ENCODE peak calls at places on chromosomes 1 and 21, in six cellular contexts. F, Z, N, W, H and D are unnamed samples.

GRCh38 chr1:160169553-160170399 is 18.4 kb downstream of the ATP1A4 start:
- DNase-seq in Z (peak; percentile 71), H (peak; percentile 86), W (no peak), F (no peak), N (no peak), D (peak; percentile 75)

GRCh38 chr1:67441183-67441582 is 11.0 kb upstream of the SERBP1 start:
- DNase-seq in W (peak; percentile 17), N (no peak), H (no peak), F (no peak), Z (no peak), D (no peak)

GRCh38 chr1:221419513-221420088 is 322.3 kb downstream of the DUSP10 start:
- DNase-seq in H (no peak), W (no peak), Z (no peak), N (no peak), F (no peak), D (no peak)

GRCh38 chr1:152188673-152189591 is 29.9 kb upstream of the RPTN start:
- DNase-seq in N (no peak), H (no peak), Z (no peak), W (peak; percentile 11), F (peak; percentile 58), D (peak; percentile 63)

GRCh38 chr1:160437432-160438319 is 37.3 kb downstream of the VANGL2 start:
- DNase-seq in N (no peak), F (no peak), H (no peak), W (no peak), Z (peak; percentile 62), D (no peak)

GRCh38 chr1:66282885-66283284 is 251.1 kb upstream of the SGIP1 start:
- DNase-seq in F (no peak), W (no peak), N (no peak), Z (no peak), H (no peak), D (no peak)

GRCh38 chr1:195715652-195716051 is 892.6 kb downstream of the KCNT2 start:
- DNase-seq in N (no peak), W (no peak), H (no peak), F (no peak), Z (no peak), D (no peak)

GRCh38 chr21:23402929-23403520 is 2204.3 kb downstream of the MRPL39 start:
- DNase-seq in H (no peak), N (no peak), Z (no peak), F (no peak), W (no peak), D (no peak)

GRCh38 chr1:196669051-196669450 is 17.2 kb downstream of the CFH start:
- DNase-seq in Z (no peak), N (no peak), F (no peak), W (no peak), H (no peak), D (no peak)

GRCh38 chr1:245436407-245436806 is 281.6 kb downstream of the KIF26B start:
- DNase-seq in Z (no peak), F (no peak), H (no peak), W (no peak), N (no peak), D (no peak)

GRCh38 chr1:67838180-67838912 is 5.1 kb upstream of the GNG12 start:
- DNase-seq in F (no peak), W (no peak), Z (no peak), N (no peak), H (no peak), D (no peak)

GRCh38 chr1:154429118-154429517 is 24.0 kb downstream of the IL6R start:
- DNase-seq in F (no peak), H (no peak), N (no peak), W (no peak), Z (no peak), D (no peak)

GRCh38 chr21:20451051-20451450 is 547.2 kb upstream of the NCAM2 start:
- DNase-seq in N (no peak), F (no peak), Z (no peak), W (no peak), H (no peak), D (no peak)

GRCh38 chr1:17768651-17769241 is 13.6 kb downstream of the ACTL8 start:
- DNase-seq in H (no peak), F (no peak), Z (no peak), W (no peak), N (no peak), D (no peak)

GRCh38 chr1:52970149-52970548 is 43.1 kb downstream of the SCP2 start:
- DNase-seq in N (no peak), H (no peak), F (no peak), W (peak; percentile 44), Z (no peak), D (peak; percentile 38)

GRCh38 chr1:5897281-5897680 is 94.9 kb downstream of the NPHP4 start:
- DNase-seq in Z (no peak), N (no peak), H (peak; percentile 23), W (no peak), F (no peak), D (peak; percentile 33)

GRCh38 chr1:14190508-14190907 is 408.0 kb upstream of the KAZN start:
- DNase-seq in F (no peak), Z (no peak), H (peak; percentile 1), W (no peak), N (no peak), D (no peak)

GRCh38 chr21:28100366-28100765 is 892.3 kb downstream of the LTN1 start:
- DNase-seq in H (no peak), Z (no peak), W (no peak), F (no peak), N (no peak), D (no peak)

GRCh38 chr1:248863011-248863881 is 4.4 kb upstream of the ZNF692 start:
- DNase-seq in Z (no peak), W (peak; percentile 62), F (peak; percentile 67), N (no peak), H (no peak), D (peak; percentile 77)

GRCh38 chr1:61450454-61451213 is 274.3 kb downstream of the TM2D1 start:
- DNase-seq in W (peak; percentile 65), F (no peak), Z (no peak), H (no peak), N (no peak), D (no peak)

GRCh38 chr1:204417231-204417997 is 5.8 kb upstream of the PPP1R15B start:
- DNase-seq in Z (no peak), F (peak; percentile 76), W (peak; percentile 74), N (peak; percentile 83), H (no peak), D (no peak)

GRCh38 chr1:100700586-100700985 is 19.0 kb upstream of the VCAM1 start:
- DNase-seq in W (no peak), H (no peak), N (no peak), F (no peak), Z (no peak), D (no peak)

GRCh38 chr1:152786077-152786476 is at the start of gene LCE1E:
- DNase-seq in F (no peak), H (no peak), W (no peak), Z (no peak), N (no peak), D (no peak)

GRCh38 chr21:17461014-17461413 is 51.8 kb upstream of the CXADR start:
- DNase-seq in Z (no peak), H (no peak), N (no peak), W (no peak), F (no peak), D (no peak)

DNA sequence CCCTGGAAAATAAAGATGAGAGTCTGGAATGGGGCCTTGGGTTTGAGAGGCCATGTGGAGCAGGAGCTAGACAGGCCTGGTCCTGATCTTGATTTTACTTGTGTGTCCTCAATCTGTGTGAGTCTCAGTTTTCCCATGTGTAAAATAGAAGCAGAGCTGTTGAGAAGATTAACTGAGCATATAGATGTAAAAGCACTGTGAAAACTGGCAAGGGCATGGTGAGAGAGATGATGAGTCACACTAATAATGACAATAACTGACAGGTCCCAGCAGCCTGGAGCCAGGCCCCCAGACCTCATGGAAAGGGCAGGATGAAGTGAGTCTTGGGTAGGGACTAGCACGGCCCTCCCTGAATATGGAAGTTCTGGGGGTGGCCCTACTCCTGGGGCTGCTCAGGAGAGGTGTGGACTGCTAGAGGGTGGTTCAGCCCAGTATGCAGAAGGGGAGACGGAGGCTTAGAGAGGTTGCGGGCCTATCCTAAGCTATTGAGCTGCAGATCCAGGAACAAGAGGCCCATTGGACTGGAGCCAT is 2.8 kb upstream of the AHDC1 start:
- DNase-seq in N (no peak), F (no peak), H (no peak), Z (no peak), W (peak; percentile 53), D (no peak)
- TF ChIP-seq ATF3 in N (no peak), F (peak; percentile 63), H (no peak), Z (no peak), W (no peak), D (no peak)

GRCh38 chr1:200364121-200364759 is 45.6 kb downstream of the ZNF281 start:
- DNase-seq in F (no peak), W (peak; percentile 49), Z (no peak), N (no peak), H (peak; percentile 25), D (no peak)
- TF ChIP-seq ATF3 in F (no peak), W (no peak), Z (no peak), N (no peak), H (no peak), D (no peak)

GRCh38 chr1:8962812-8963669 is 17.4 kb downstream of the CA6 start:
- DNase-seq in Z (no peak), F (peak; percentile 76), N (peak; percentile 68), W (peak; percentile 71), H (peak; percentile 62), D (peak; percentile 80)
- TF ChIP-seq ATF3 in Z (no peak), F (no peak), N (no peak), W (no peak), H (no peak), D (no peak)

GRCh38 chr1:224933584-224933983 is 4.1 kb downstream of the DNAH14 start:
- DNase-seq in F (no peak), H (no peak), N (no peak), W (no peak), Z (no peak), D (no peak)

GRCh38 chr1:224932607-224933249 is 3.3 kb downstream of the DNAH14 start:
- DNase-seq in F (no peak), Z (no peak), W (no peak), H (no peak), N (no peak), D (no peak)

GRCh38 chr1:224928906-224929305 is 569 bp upstream of the DNAH14 start:
- DNase-seq in N (no peak), F (no peak), H (no peak), Z (no peak), W (no peak), D (no peak)

GRCh38 chr1:224931605-224932004 is 2.1 kb downstream of the DNAH14 start:
- DNase-seq in Z (no peak), N (no peak), F (no peak), H (no peak), W (no peak), D (no peak)

DNA sequence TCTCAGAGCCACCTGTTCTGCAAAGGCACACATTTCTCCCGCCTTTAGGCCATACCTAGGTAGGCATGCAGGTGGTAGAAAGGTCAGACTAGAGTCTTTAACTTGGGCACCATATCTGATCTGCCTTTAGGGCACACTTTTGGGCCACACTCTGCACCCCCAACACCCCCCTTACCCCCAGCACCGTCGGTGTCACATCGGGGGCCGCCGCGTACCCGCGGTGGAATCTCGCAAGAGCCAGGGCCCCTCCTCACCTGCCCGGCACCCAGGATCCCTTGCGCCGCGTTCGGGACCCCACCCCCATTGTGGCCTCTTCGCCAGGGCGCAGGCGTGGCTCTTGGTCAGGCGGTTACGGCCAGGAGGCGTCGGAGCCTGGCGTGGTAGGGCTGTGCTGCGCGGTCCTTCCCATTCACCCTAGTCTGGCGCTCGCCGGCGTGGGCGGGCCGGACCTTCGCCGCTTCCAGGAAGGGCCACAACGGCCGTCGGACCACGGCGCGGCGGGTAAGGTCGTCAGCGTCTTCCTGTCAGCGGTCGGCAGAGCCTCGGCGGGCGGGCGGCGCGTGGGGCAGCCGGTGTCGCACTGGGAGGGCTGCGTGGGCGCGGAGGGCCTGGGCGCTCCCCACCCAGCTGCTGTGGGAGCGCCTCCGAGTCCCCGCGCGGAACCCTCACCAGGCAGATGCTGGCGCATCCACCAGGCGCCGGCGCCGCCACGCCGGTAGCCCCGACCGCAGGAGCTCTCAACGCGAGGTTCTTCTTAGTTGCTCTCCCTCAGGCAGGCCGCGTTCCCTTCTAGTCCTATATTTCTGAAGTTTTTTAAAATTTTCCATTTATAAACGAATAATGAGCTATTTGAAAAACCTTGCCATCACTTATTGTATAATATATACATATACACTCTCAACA is at the start of gene DNAH14:
- DNase-seq in H (peak; percentile 49), F (peak; percentile 91), N (peak; percentile 83), Z (no peak), W (peak; percentile 71), D (peak; percentile 81)
- TF ChIP-seq ATF3 in H (no peak), F (no peak), N (no peak), Z (no peak), W (no peak), D (peak; percentile 82)